ENCODE peak calls at places on chromosomes 12 and 14, in six cellular contexts. J is activated CD4-positive, CD25-positive, alpha-beta regulatory T cell treated with anti-CD3 and anti-CD28 coated beads, Interleukin-2, amount 50 U/mL, for 72 hours; D is choroid plexus epithelial cell; E is endothelial cell; C is GM04504; R is dorsolateral prefrontal cortex. H is an unnamed sample.

GRCh38 chr14:23183479-23183878 is at the start of gene SLC7A8:
- DNase-seq in J (no peak), D (no peak), E (peak), C (no peak), R (peak), H (peak)

GRCh38 chr12:118334939-118335567 is 37.7 kb downstream of the TAOK3 start:
- DNase-seq in J (no peak), D (peak), E (no peak), C (no peak), R (no peak), H (no peak)

GRCh38 chr14:96090441-96091148 is 51.4 kb downstream of the C14orf132 start:
- DNase-seq in J (no peak), D (peak), E (no peak), C (peak), R (peak), H (no peak)

GRCh38 chr12:127119600-127120140 is 1147.3 kb upstream of the TMEM132C start:
- DNase-seq in J (no peak), D (no peak), E (no peak), C (no peak), R (no peak), H (no peak)

GRCh38 chr12:2119266-2119665 is 66.5 kb downstream of the CACNA1C start:
- DNase-seq in J (no peak), D (no peak), E (no peak), C (no peak), R (no peak), H (no peak)

GRCh38 chr14:35159742-35160409 is 37.5 kb downstream of the PRORP start:
- DNase-seq in J (no peak), D (peak), E (no peak), C (peak), R (no peak), H (no peak)

GRCh38 chr12:108341854-108342847 is 3.0 kb upstream of the CMKLR1 start:
- DNase-seq in J (no peak), D (no peak), E (no peak), C (no peak), R (no peak), H (no peak)

GRCh38 chr12:1842183-1842904 is 22.0 kb downstream of the LRTM2 start:
- DNase-seq in J (peak), D (no peak), E (no peak), C (no peak), R (no peak), H (no peak)

GRCh38 chr12:85642810-85643209 is 193.4 kb downstream of the RASSF9 start:
- DNase-seq in J (no peak), D (peak), E (no peak), C (peak), R (no peak), H (peak)

GRCh38 chr14:92626041-92626440 is 112.5 kb downstream of the RIN3 start:
- DNase-seq in J (no peak), D (no peak), E (no peak), C (no peak), R (no peak), H (no peak)

GRCh38 chr14:73696466-73697390 is 17.5 kb downstream of the PNMA1 start:
- DNase-seq in J (no peak), D (no peak), E (no peak), C (peak), R (no peak), H (no peak)

GRCh38 chr12:46744256-46744655 is 81.5 kb downstream of the SLC38A4 start:
- DNase-seq in J (no peak), D (no peak), E (no peak), C (peak), R (no peak), H (no peak)

GRCh38 chr14:74531467-74531866 is 37.9 kb downstream of the ISCA2 start:
- DNase-seq in J (no peak), D (peak), E (no peak), C (no peak), R (no peak), H (peak)

GRCh38 chr12:118371354-118372282 is 1.1 kb downstream of the TAOK3 start:
- DNase-seq in J (peak), D (no peak), E (peak), C (no peak), R (peak), H (peak)

GRCh38 chr14:55609681-55610080 is 29.7 kb downstream of the KTN1 start:
- DNase-seq in J (no peak), D (peak), E (no peak), C (no peak), R (no peak), H (no peak)

GRCh38 chr14:74426202-74426582 is at the start of gene SYNDIG1L:
- DNase-seq in J (no peak), D (no peak), E (no peak), C (no peak), R (no peak), H (no peak)

GRCh38 chr12:72010365-72010764 is 71.7 kb downstream of the TPH2 start:
- DNase-seq in J (no peak), D (no peak), E (no peak), C (peak), R (no peak), H (no peak)

GRCh38 chr12:27861428-27862167 is 81.6 kb upstream of the MANSC4 start:
- DNase-seq in J (no peak), D (peak), E (no peak), C (no peak), R (no peak), H (no peak)

GRCh38 chr14:103065861-103066260 is 8.5 kb upstream of the CDC42BPB start:
- DNase-seq in J (no peak), D (no peak), E (no peak), C (no peak), R (no peak), H (no peak)

GRCh38 chr14:91149462-91149861 is 35.6 kb downstream of the DGLUCY start:
- DNase-seq in J (no peak), D (peak), E (no peak), C (peak), R (no peak), H (no peak)

GRCh38 chr14:99673328-99674063 is 10.6 kb upstream of the CYP46A1 start:
- DNase-seq in J (no peak), D (no peak), E (no peak), C (no peak), R (no peak), H (no peak)

GRCh38 chr12:106974525-106974924 is 12.4 kb downstream of the MTERF2 start:
- DNase-seq in J (no peak), D (no peak), E (no peak), C (no peak), R (no peak), H (no peak)

GRCh38 chr12:20040844-20041243 is 327.5 kb upstream of the PDE3A start:
- DNase-seq in J (no peak), D (peak), E (no peak), C (no peak), R (no peak), H (no peak)

GRCh38 chr12:47078733-47079364 is 572 bp upstream of the PCED1B start:
- DNase-seq in J (no peak), D (no peak), E (peak), C (no peak), R (no peak), H (peak)

GRCh38 chr12:53561590-53561953 is 54.3 kb upstream of the NPFF start:
- DNase-seq in J (no peak), D (peak), E (no peak), C (peak), R (no peak), H (no peak)

GRCh38 chr12:100987552-100988277 is 193.1 kb downstream of the ANO4 start:
- DNase-seq in J (no peak), D (peak), E (peak), C (peak), R (no peak), H (peak)

GRCh38 chr12:120529641-120530314 is 820 bp upstream of the COQ5 start:
- DNase-seq in J (no peak), D (peak), E (peak), C (no peak), R (no peak), H (peak)

GRCh38 chr14:86602263-86602662 is 1072.3 kb downstream of the FLRT2 start:
- DNase-seq in J (no peak), D (no peak), E (no peak), C (no peak), R (no peak), H (no peak)

GRCh38 chr14:99899578-99900178 is 106.5 kb downstream of the EML1 start:
- DNase-seq in J (no peak), D (peak), E (no peak), C (no peak), R (no peak), H (no peak)